ENCODE peak calls at places on chromosomes 2 and 18, in nine cellular contexts. L is epithelial cell of proximal tubule; G is left ventricle myocardium inferior; M is mesothelial cell of epicardium; C is HEK293T; V is fibroblast of mammary gland; R is brain microvascular endothelial cell; F is stimulated activated CD4-positive, alpha-beta T cell treated with anti-CD3 and anti-CD28 coated beads, Interleukin-15, amount 100 ng/mL, for 24 hours; U is ovary. J is an unnamed sample.

GRCh38 chr2:195636890-195637289 is 20.1 kb upstream of the SLC39A10 start:
- DNase-seq in C (no peak), F (no peak), V (no peak), L (no peak), U (no peak), M (no peak), R (no peak), G (no peak), J (no peak)

GRCh38 chr18:76255070-76255683 is 239.9 kb downstream of the ZNF516 start:
- DNase-seq in R (no peak), V (no peak), U (no peak), C (no peak), F (no peak), G (no peak), M (no peak), L (no peak), J (no peak)

GRCh38 chr2:201781583-201782051 is 884 bp upstream of the ALS2 start:
- DNase-seq in M (no peak), R (no peak), L (no peak), U (peak), C (peak), V (no peak), F (peak), G (no peak), J (peak)

GRCh38 chr2:54545700-54546450 is 89.7 kb downstream of the SPTBN1 start:
- DNase-seq in M (no peak), L (peak), U (no peak), C (no peak), G (no peak), F (no peak), V (peak), R (no peak), J (no peak)

GRCh38 chr18:54119524-54120019 is 104.9 kb downstream of the MBD2 start:
- DNase-seq in M (no peak), V (peak), U (no peak), L (peak), F (peak), C (peak), G (no peak), R (peak), J (no peak)

GRCh38 chr18:58512648-58513338 is 116.1 kb downstream of the ALPK2 start:
- DNase-seq in V (no peak), U (no peak), C (no peak), R (no peak), M (no peak), F (no peak), L (no peak), G (no peak), J (no peak)

GRCh38 chr2:14866953-14867352 is 234.4 kb downstream of the LRATD1 start:
- DNase-seq in L (no peak), C (no peak), R (no peak), U (no peak), F (no peak), M (no peak), V (no peak), G (no peak), J (no peak)

GRCh38 chr2:113117594-113118262 is 9.7 kb upstream of the IL1RN start:
- DNase-seq in L (no peak), V (peak), M (no peak), G (no peak), F (peak), U (no peak), C (no peak), R (peak), J (peak)

GRCh38 chr18:69480460-69480859 is 79.8 kb downstream of the DOK6 start:
- DNase-seq in G (no peak), C (no peak), F (no peak), M (no peak), V (no peak), R (no peak), U (no peak), L (no peak), J (no peak)

GRCh38 chr18:76860411-76860810 is 38.1 kb downstream of the ZNF236 start:
- DNase-seq in C (no peak), F (no peak), M (no peak), L (no peak), U (no peak), R (no peak), V (peak), G (no peak), J (no peak)

GRCh38 chr2:83795777-83796176 is 663.3 kb downstream of the SUCLG1 start:
- DNase-seq in G (no peak), L (no peak), V (no peak), R (no peak), M (no peak), C (no peak), F (no peak), U (no peak), J (no peak)